ENCODE peak calls at places on chromosomes 6 and 20, in eight cellular contexts. G is upper lobe of left lung, O is HFF-Myc, K is heart left ventricle, T is AG04449, W is upper lobe of right lung, R is right atrium auricular region, U is epithelial cell of esophagus. Q is an unnamed sample.
A peak's percentile ranks its signal among the peaks of the same experiment; 100 is the strongest.

GRCh38 chr20:4371623-4372246 is 350.0 kb upstream of the PRND start:
- DNase-seq in R (no peak), T (no peak), W (no peak), G (no peak), U (no peak), O (no peak), K (no peak), Q (no peak)

GRCh38 chr20:20076297-20077065 is 24.1 kb downstream of the CFAP61 start:
- DNase-seq in U (peak; percentile 71), G (no peak), W (no peak), R (no peak), O (no peak), T (no peak), K (no peak), Q (no peak)

GRCh38 chr20:3633913-3634478 is 29.2 kb downstream of the GFRA4 start:
- DNase-seq in O (no peak), G (no peak), U (no peak), K (no peak), T (no peak), R (no peak), W (no peak), Q (no peak)

GRCh38 chr20:50014570-50015562 is 32.1 kb downstream of the SNAI1 start:
- DNase-seq in T (no peak), W (no peak), K (no peak), U (no peak), O (no peak), G (peak; percentile 80), R (no peak), Q (no peak)

GRCh38 chr6:159959165-159959975 is 9.5 kb upstream of the IGF2R start:
- DNase-seq in G (no peak), K (no peak), R (no peak), W (no peak), T (no peak), O (no peak), U (no peak), Q (no peak)

GRCh38 chr6:27019651-27020552 is 227.6 kb upstream of the PRSS16 start:
- DNase-seq in O (peak; percentile 88), T (peak; percentile 59), K (peak; percentile 86), R (peak; percentile 89), G (peak; percentile 90), U (peak; percentile 88), W (peak; percentile 92), Q (peak; percentile 81)

GRCh38 chr6:41784581-41785171 is 2.8 kb upstream of the TOMM6 start:
- DNase-seq in O (no peak), W (no peak), U (peak; percentile 57), K (no peak), G (no peak), R (no peak), T (no peak), Q (no peak)

GRCh38 chr20:61753196-61753942 is 312.3 kb downstream of the TAF4 start:
- DNase-seq in K (no peak), O (no peak), R (no peak), G (peak; percentile 20), U (peak; percentile 31), T (peak; percentile 34), W (no peak), Q (no peak)

GRCh38 chr6:170165085-170165484 is 125.8 kb downstream of the DLL1 start:
- DNase-seq in R (no peak), G (no peak), O (no peak), W (no peak), T (no peak), K (peak; percentile 70), U (no peak), Q (no peak)

GRCh38 chr20:16966276-16966880 is 218.2 kb downstream of the OTOR start:
- DNase-seq in W (no peak), U (no peak), R (no peak), K (no peak), O (no peak), G (no peak), T (no peak), Q (no peak)

GRCh38 chr6:109242029-109242428 is 140.2 kb downstream of the CD164 start:
- DNase-seq in W (no peak), G (no peak), T (no peak), R (no peak), K (no peak), O (no peak), U (no peak), Q (no peak)

GRCh38 chr6:109978174-109979032 is at the start of gene GPR6:
- DNase-seq in R (no peak), O (peak; percentile 12), T (no peak), G (peak; percentile 80), U (peak; percentile 67), W (peak; percentile 83), K (peak; percentile 35), Q (no peak)

GRCh38 chr6:22966711-22967110 is 397.3 kb downstream of the HDGFL1 start:
- DNase-seq in T (no peak), K (no peak), G (no peak), R (no peak), W (no peak), U (no peak), O (no peak), Q (no peak)

GRCh38 chr20:46559001-46559400 is 8.5 kb upstream of the OCSTAMP start:
- DNase-seq in G (no peak), T (no peak), O (no peak), W (no peak), R (no peak), U (no peak), K (no peak), Q (no peak)

GRCh38 chr20:17436664-17437063 is 94.5 kb downstream of the BFSP1 start:
- DNase-seq in K (no peak), R (no peak), G (peak; percentile 53), O (no peak), U (no peak), T (no peak), W (no peak), Q (no peak)

GRCh38 chr6:138815797-138816528 is 20.1 kb downstream of the ECT2L start:
- DNase-seq in G (no peak), K (no peak), R (no peak), W (no peak), U (peak; percentile 75), O (peak; percentile 46), T (peak; percentile 16), Q (peak; percentile 31)

GRCh38 chr20:1310087-1310486 is 18.9 kb downstream of the SDCBP2 start:
- DNase-seq in G (no peak), U (no peak), K (no peak), R (no peak), O (no peak), T (no peak), W (no peak), Q (no peak)

GRCh38 chr20:33900515-33901131 is 89.5 kb downstream of the CHMP4B start:
- DNase-seq in G (no peak), R (no peak), U (no peak), T (no peak), W (no peak), K (no peak), O (no peak), Q (no peak)

GRCh38 chr20:33896509-33896908 is 85.4 kb downstream of the CHMP4B start:
- DNase-seq in T (no peak), W (no peak), G (no peak), K (no peak), U (no peak), R (no peak), O (no peak), Q (no peak)

GRCh38 chr20:33899106-33899505 is 88.0 kb downstream of the CHMP4B start:
- DNase-seq in T (no peak), U (no peak), K (no peak), W (no peak), O (no peak), G (no peak), R (no peak), Q (no peak)

GRCh38 chr20:33894798-33895197 is 83.7 kb downstream of the CHMP4B start:
- DNase-seq in K (no peak), R (no peak), O (no peak), T (no peak), U (no peak), G (no peak), W (no peak), Q (no peak)

GRCh38 chr20:33897313-33897912 is 86.3 kb downstream of the CHMP4B start:
- DNase-seq in W (no peak), R (no peak), G (no peak), T (no peak), K (no peak), O (no peak), U (no peak), Q (no peak)
- TF ChIP-seq CTCF in W (peak; percentile 34), R (no peak), G (no peak), T (no peak), K (no peak), O (peak; percentile 33), U (no peak), Q (no peak)

GRCh38 chr20:43895235-43895634 is 19.4 kb upstream of the TOX2 start:
- DNase-seq in R (no peak), G (no peak), O (no peak), K (no peak), U (no peak), T (peak; percentile 50), W (no peak), Q (no peak)
- TF ChIP-seq CTCF in R (no peak), G (no peak), O (no peak), K (no peak), U (no peak), T (no peak), W (no peak), Q (no peak)

GRCh38 chr20:38229376-38230252 is 30.9 kb downstream of the KIAA1755 start:
- DNase-seq in W (no peak), U (peak; percentile 34), K (no peak), R (no peak), G (no peak), T (no peak), O (no peak), Q (no peak)
- TF ChIP-seq CTCF in W (peak; percentile 48), U (peak; percentile 61), K (peak; percentile 45), R (peak; percentile 64), G (peak; percentile 30), T (peak; percentile 60), O (peak; percentile 60), Q (peak; percentile 56)

GRCh38 chr20:57482796-57483195 is 42.1 kb downstream of the CTCFL start:
- DNase-seq in O (no peak), R (no peak), T (no peak), W (no peak), U (no peak), G (peak; percentile 21), K (no peak), Q (no peak)

GRCh38 chr20:57483287-57484050 is 41.5 kb downstream of the CTCFL start:
- DNase-seq in O (no peak), W (no peak), U (no peak), R (no peak), G (no peak), T (no peak), K (no peak), Q (no peak)

GRCh38 chr20:57480444-57481152 is 44.3 kb downstream of the CTCFL start:
- DNase-seq in W (peak; percentile 10), G (no peak), K (no peak), R (no peak), U (no peak), O (no peak), T (no peak), Q (no peak)

GRCh38 chr20:57481281-57481711 is 43.6 kb downstream of the CTCFL start:
- DNase-seq in K (no peak), G (peak; percentile 40), T (no peak), W (no peak), R (no peak), U (no peak), O (no peak), Q (no peak)

DNA sequence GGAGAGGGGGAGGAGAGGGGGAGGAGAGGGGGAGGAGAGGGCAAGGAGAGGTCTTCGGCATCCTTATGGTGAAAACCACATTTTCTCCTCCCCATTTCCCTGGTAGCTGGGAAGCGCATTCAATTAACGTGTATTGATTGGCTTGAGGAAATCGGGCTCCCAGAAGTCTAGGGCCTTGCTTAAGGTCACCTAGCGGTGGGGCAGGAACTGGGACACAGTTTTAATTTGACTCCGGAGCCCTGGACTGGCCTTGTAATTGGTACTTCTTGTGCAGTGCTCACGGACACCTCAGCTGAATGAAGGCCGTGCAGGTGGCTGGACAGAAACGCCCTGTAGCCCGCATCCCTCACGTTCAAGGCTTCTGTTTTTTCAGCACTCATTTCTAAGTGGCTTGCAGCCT is 42.8 kb downstream of the CTCFL start:
- DNase-seq in O (no peak), K (no peak), U (no peak), W (no peak), G (no peak), R (no peak), T (no peak), Q (no peak)
- TF ChIP-seq CTCF in O (no peak), K (no peak), U (no peak), W (no peak), G (no peak), R (no peak), T (no peak), Q (no peak)